ENCODE peak calls at places on chromosomes 6 and 20, in eight cellular contexts. One of them, this sample, is unnamed.
A peak's percentile ranks its signal among the peaks of the same experiment; 100 is the strongest.

GRCh38 chr6:151723152-151723551 is 84.3 kb upstream of the ESR1 start:
- DNase-seq in H9: no peak
- DNase-seq in HT1080: no peak
- DNase-seq in stimulated activated CD4-positive, alpha-beta T cell treated with anti-CD3 and anti-CD28 coated beads, Interleukin-15, amount 100 ng/mL, for 1 hour: no peak
- DNase-seq in stimulated activated effector memory CD8-positive, alpha-beta T cell treated with anti-CD3 and anti-CD28 coated beads, Interleukin-12 subunit alpha, Interleukin-12 subunit beta, amount 100 ng/mL, for 72 hours: peak; percentile 56
- DNase-seq in SW 1271: no peak
- DNase-seq in NCI-H510A treated with DMSO at 0.1 percent for 48 hours: no peak
- DNase-seq in tibial artery: no peak
- DNase-seq in this sample: no peak

GRCh38 chr20:24933266-24933908 is 15.7 kb upstream of the CST7 start:
- DNase-seq in HT1080: no peak
- DNase-seq in H9: no peak
- DNase-seq in tibial artery: no peak
- DNase-seq in NCI-H510A treated with DMSO at 0.1 percent for 48 hours: no peak
- DNase-seq in SW 1271: no peak
- DNase-seq in stimulated activated effector memory CD8-positive, alpha-beta T cell treated with anti-CD3 and anti-CD28 coated beads, Interleukin-12 subunit alpha, Interleukin-12 subunit beta, amount 100 ng/mL, for 72 hours: no peak
- DNase-seq in stimulated activated CD4-positive, alpha-beta T cell treated with anti-CD3 and anti-CD28 coated beads, Interleukin-15, amount 100 ng/mL, for 1 hour: no peak
- DNase-seq in this sample: no peak

GRCh38 chr20:922781-923180 is 6.6 kb upstream of the ANGPT4 start:
- DNase-seq in H9: no peak
- DNase-seq in HT1080: no peak
- DNase-seq in tibial artery: peak; percentile 89
- DNase-seq in stimulated activated effector memory CD8-positive, alpha-beta T cell treated with anti-CD3 and anti-CD28 coated beads, Interleukin-12 subunit alpha, Interleukin-12 subunit beta, amount 100 ng/mL, for 72 hours: no peak
- DNase-seq in NCI-H510A treated with DMSO at 0.1 percent for 48 hours: no peak
- DNase-seq in stimulated activated CD4-positive, alpha-beta T cell treated with anti-CD3 and anti-CD28 coated beads, Interleukin-15, amount 100 ng/mL, for 1 hour: no peak
- DNase-seq in SW 1271: no peak
- DNase-seq in this sample: no peak

GRCh38 chr6:130409394-130410095 is 43.7 kb downstream of the TMEM200A start:
- DNase-seq in tibial artery: no peak
- DNase-seq in SW 1271: no peak
- DNase-seq in stimulated activated effector memory CD8-positive, alpha-beta T cell treated with anti-CD3 and anti-CD28 coated beads, Interleukin-12 subunit alpha, Interleukin-12 subunit beta, amount 100 ng/mL, for 72 hours: no peak
- DNase-seq in stimulated activated CD4-positive, alpha-beta T cell treated with anti-CD3 and anti-CD28 coated beads, Interleukin-15, amount 100 ng/mL, for 1 hour: no peak
- DNase-seq in HT1080: no peak
- DNase-seq in H9: no peak
- DNase-seq in NCI-H510A treated with DMSO at 0.1 percent for 48 hours: no peak
- DNase-seq in this sample: no peak

GRCh38 chr20:37559312-37560027 is 31.8 kb upstream of the BLCAP start:
- DNase-seq in SW 1271: no peak
- DNase-seq in stimulated activated CD4-positive, alpha-beta T cell treated with anti-CD3 and anti-CD28 coated beads, Interleukin-15, amount 100 ng/mL, for 1 hour: no peak
- DNase-seq in tibial artery: no peak
- DNase-seq in H9: no peak
- DNase-seq in stimulated activated effector memory CD8-positive, alpha-beta T cell treated with anti-CD3 and anti-CD28 coated beads, Interleukin-12 subunit alpha, Interleukin-12 subunit beta, amount 100 ng/mL, for 72 hours: no peak
- DNase-seq in NCI-H510A treated with DMSO at 0.1 percent for 48 hours: no peak
- DNase-seq in HT1080: no peak
- DNase-seq in this sample: no peak

GRCh38 chr6:134714113-134714512 is 235.8 kb downstream of the ALDH8A1 start:
- DNase-seq in SW 1271: no peak
- DNase-seq in stimulated activated CD4-positive, alpha-beta T cell treated with anti-CD3 and anti-CD28 coated beads, Interleukin-15, amount 100 ng/mL, for 1 hour: no peak
- DNase-seq in stimulated activated effector memory CD8-positive, alpha-beta T cell treated with anti-CD3 and anti-CD28 coated beads, Interleukin-12 subunit alpha, Interleukin-12 subunit beta, amount 100 ng/mL, for 72 hours: no peak
- DNase-seq in H9: no peak
- DNase-seq in HT1080: no peak
- DNase-seq in NCI-H510A treated with DMSO at 0.1 percent for 48 hours: no peak
- DNase-seq in tibial artery: no peak
- DNase-seq in this sample: peak; percentile 81

GRCh38 chr6:43665376-43665775 is 20.5 kb downstream of the RSPH9 start:
- DNase-seq in HT1080: peak; percentile 40
- DNase-seq in tibial artery: no peak
- DNase-seq in H9: no peak
- DNase-seq in stimulated activated CD4-positive, alpha-beta T cell treated with anti-CD3 and anti-CD28 coated beads, Interleukin-15, amount 100 ng/mL, for 1 hour: no peak
- DNase-seq in SW 1271: no peak
- DNase-seq in stimulated activated effector memory CD8-positive, alpha-beta T cell treated with anti-CD3 and anti-CD28 coated beads, Interleukin-12 subunit alpha, Interleukin-12 subunit beta, amount 100 ng/mL, for 72 hours: no peak
- DNase-seq in NCI-H510A treated with DMSO at 0.1 percent for 48 hours: no peak
- DNase-seq in this sample: peak; percentile 48

GRCh38 chr6:75830959-75831885 is 82.2 kb downstream of the MYO6 start:
- DNase-seq in stimulated activated effector memory CD8-positive, alpha-beta T cell treated with anti-CD3 and anti-CD28 coated beads, Interleukin-12 subunit alpha, Interleukin-12 subunit beta, amount 100 ng/mL, for 72 hours: peak; percentile 69
- DNase-seq in SW 1271: no peak
- DNase-seq in stimulated activated CD4-positive, alpha-beta T cell treated with anti-CD3 and anti-CD28 coated beads, Interleukin-15, amount 100 ng/mL, for 1 hour: no peak
- DNase-seq in HT1080: peak; percentile 93
- DNase-seq in tibial artery: no peak
- DNase-seq in H9: no peak
- DNase-seq in NCI-H510A treated with DMSO at 0.1 percent for 48 hours: no peak
- DNase-seq in this sample: peak; percentile 92

GRCh38 chr6:132300323-132300949 is 100.8 kb downstream of the MOXD1 start:
- DNase-seq in HT1080: peak; percentile 18
- DNase-seq in tibial artery: no peak
- DNase-seq in stimulated activated CD4-positive, alpha-beta T cell treated with anti-CD3 and anti-CD28 coated beads, Interleukin-15, amount 100 ng/mL, for 1 hour: no peak
- DNase-seq in H9: peak; percentile 43
- DNase-seq in NCI-H510A treated with DMSO at 0.1 percent for 48 hours: no peak
- DNase-seq in stimulated activated effector memory CD8-positive, alpha-beta T cell treated with anti-CD3 and anti-CD28 coated beads, Interleukin-12 subunit alpha, Interleukin-12 subunit beta, amount 100 ng/mL, for 72 hours: no peak
- DNase-seq in SW 1271: peak; percentile 45
- DNase-seq in this sample: peak; percentile 46

GRCh38 chr6:170445984-170446383 is 107.1 kb downstream of the PSMB1 start:
- DNase-seq in SW 1271: no peak
- DNase-seq in HT1080: no peak
- DNase-seq in H9: no peak
- DNase-seq in tibial artery: no peak
- DNase-seq in stimulated activated CD4-positive, alpha-beta T cell treated with anti-CD3 and anti-CD28 coated beads, Interleukin-15, amount 100 ng/mL, for 1 hour: no peak
- DNase-seq in NCI-H510A treated with DMSO at 0.1 percent for 48 hours: no peak
- DNase-seq in stimulated activated effector memory CD8-positive, alpha-beta T cell treated with anti-CD3 and anti-CD28 coated beads, Interleukin-12 subunit alpha, Interleukin-12 subunit beta, amount 100 ng/mL, for 72 hours: no peak
- DNase-seq in this sample: no peak

GRCh38 chr6:69705954-69706353 is 90.9 kb downstream of the LMBRD1 start:
- DNase-seq in NCI-H510A treated with DMSO at 0.1 percent for 48 hours: no peak
- DNase-seq in stimulated activated effector memory CD8-positive, alpha-beta T cell treated with anti-CD3 and anti-CD28 coated beads, Interleukin-12 subunit alpha, Interleukin-12 subunit beta, amount 100 ng/mL, for 72 hours: no peak
- DNase-seq in SW 1271: no peak
- DNase-seq in H9: no peak
- DNase-seq in tibial artery: no peak
- DNase-seq in stimulated activated CD4-positive, alpha-beta T cell treated with anti-CD3 and anti-CD28 coated beads, Interleukin-15, amount 100 ng/mL, for 1 hour: no peak
- DNase-seq in HT1080: no peak
- DNase-seq in this sample: no peak

GRCh38 chr6:33123732-33124524 is 48.1 kb downstream of the HLA-DPB1 start:
- DNase-seq in stimulated activated effector memory CD8-positive, alpha-beta T cell treated with anti-CD3 and anti-CD28 coated beads, Interleukin-12 subunit alpha, Interleukin-12 subunit beta, amount 100 ng/mL, for 72 hours: no peak
- DNase-seq in HT1080: peak; percentile 49
- DNase-seq in NCI-H510A treated with DMSO at 0.1 percent for 48 hours: peak; percentile 42
- DNase-seq in SW 1271: peak; percentile 23
- DNase-seq in tibial artery: no peak
- DNase-seq in H9: peak; percentile 62
- DNase-seq in stimulated activated CD4-positive, alpha-beta T cell treated with anti-CD3 and anti-CD28 coated beads, Interleukin-15, amount 100 ng/mL, for 1 hour: no peak
- DNase-seq in this sample: peak; percentile 33

GRCh38 chr6:117615981-117616961 is 14.0 kb upstream of the GOPC start:
- DNase-seq in HT1080: peak; percentile 93
- DNase-seq in NCI-H510A treated with DMSO at 0.1 percent for 48 hours: no peak
- DNase-seq in H9: peak; percentile 82
- DNase-seq in SW 1271: no peak
- DNase-seq in tibial artery: no peak
- DNase-seq in stimulated activated effector memory CD8-positive, alpha-beta T cell treated with anti-CD3 and anti-CD28 coated beads, Interleukin-12 subunit alpha, Interleukin-12 subunit beta, amount 100 ng/mL, for 72 hours: peak; percentile 73
- DNase-seq in stimulated activated CD4-positive, alpha-beta T cell treated with anti-CD3 and anti-CD28 coated beads, Interleukin-15, amount 100 ng/mL, for 1 hour: no peak
- DNase-seq in this sample: no peak

GRCh38 chr6:74585779-74586178 is 620.1 kb downstream of the COL12A1 start:
- DNase-seq in HT1080: no peak
- DNase-seq in tibial artery: no peak
- DNase-seq in stimulated activated effector memory CD8-positive, alpha-beta T cell treated with anti-CD3 and anti-CD28 coated beads, Interleukin-12 subunit alpha, Interleukin-12 subunit beta, amount 100 ng/mL, for 72 hours: no peak
- DNase-seq in stimulated activated CD4-positive, alpha-beta T cell treated with anti-CD3 and anti-CD28 coated beads, Interleukin-15, amount 100 ng/mL, for 1 hour: no peak
- DNase-seq in SW 1271: no peak
- DNase-seq in NCI-H510A treated with DMSO at 0.1 percent for 48 hours: no peak
- DNase-seq in H9: no peak
- DNase-seq in this sample: peak; percentile 29

GRCh38 chr20:31675828-31676533 is 38.3 kb downstream of the COX4I2 start:
- DNase-seq in tibial artery: no peak
- DNase-seq in NCI-H510A treated with DMSO at 0.1 percent for 48 hours: no peak
- DNase-seq in stimulated activated CD4-positive, alpha-beta T cell treated with anti-CD3 and anti-CD28 coated beads, Interleukin-15, amount 100 ng/mL, for 1 hour: peak; percentile 29
- DNase-seq in SW 1271: no peak
- DNase-seq in H9: no peak
- DNase-seq in stimulated activated effector memory CD8-positive, alpha-beta T cell treated with anti-CD3 and anti-CD28 coated beads, Interleukin-12 subunit alpha, Interleukin-12 subunit beta, amount 100 ng/mL, for 72 hours: peak; percentile 86
- DNase-seq in HT1080: peak; percentile 36
- DNase-seq in this sample: no peak

GRCh38 chr6:70847091-70847490 is 109.8 kb downstream of the B3GAT2 start:
- DNase-seq in HT1080: no peak
- DNase-seq in tibial artery: no peak
- DNase-seq in SW 1271: no peak
- DNase-seq in stimulated activated effector memory CD8-positive, alpha-beta T cell treated with anti-CD3 and anti-CD28 coated beads, Interleukin-12 subunit alpha, Interleukin-12 subunit beta, amount 100 ng/mL, for 72 hours: no peak
- DNase-seq in NCI-H510A treated with DMSO at 0.1 percent for 48 hours: no peak
- DNase-seq in stimulated activated CD4-positive, alpha-beta T cell treated with anti-CD3 and anti-CD28 coated beads, Interleukin-15, amount 100 ng/mL, for 1 hour: no peak
- DNase-seq in H9: no peak
- DNase-seq in this sample: no peak

GRCh38 chr6:13604135-13604534 is 11.0 kb upstream of the NOL7 start:
- DNase-seq in tibial artery: no peak
- DNase-seq in stimulated activated effector memory CD8-positive, alpha-beta T cell treated with anti-CD3 and anti-CD28 coated beads, Interleukin-12 subunit alpha, Interleukin-12 subunit beta, amount 100 ng/mL, for 72 hours: no peak
- DNase-seq in HT1080: no peak
- DNase-seq in stimulated activated CD4-positive, alpha-beta T cell treated with anti-CD3 and anti-CD28 coated beads, Interleukin-15, amount 100 ng/mL, for 1 hour: no peak
- DNase-seq in NCI-H510A treated with DMSO at 0.1 percent for 48 hours: no peak
- DNase-seq in SW 1271: no peak
- DNase-seq in H9: no peak
- DNase-seq in this sample: no peak

GRCh38 chr20:56774873-56775272 is 145.8 kb downstream of the TFAP2C start:
- DNase-seq in HT1080: no peak
- DNase-seq in stimulated activated effector memory CD8-positive, alpha-beta T cell treated with anti-CD3 and anti-CD28 coated beads, Interleukin-12 subunit alpha, Interleukin-12 subunit beta, amount 100 ng/mL, for 72 hours: no peak
- DNase-seq in tibial artery: no peak
- DNase-seq in stimulated activated CD4-positive, alpha-beta T cell treated with anti-CD3 and anti-CD28 coated beads, Interleukin-15, amount 100 ng/mL, for 1 hour: no peak
- DNase-seq in SW 1271: no peak
- DNase-seq in NCI-H510A treated with DMSO at 0.1 percent for 48 hours: no peak
- DNase-seq in H9: no peak
- DNase-seq in this sample: no peak

GRCh38 chr6:65633516-65633915 is 73.5 kb downstream of the EYS start:
- DNase-seq in stimulated activated CD4-positive, alpha-beta T cell treated with anti-CD3 and anti-CD28 coated beads, Interleukin-15, amount 100 ng/mL, for 1 hour: no peak
- DNase-seq in tibial artery: no peak
- DNase-seq in stimulated activated effector memory CD8-positive, alpha-beta T cell treated with anti-CD3 and anti-CD28 coated beads, Interleukin-12 subunit alpha, Interleukin-12 subunit beta, amount 100 ng/mL, for 72 hours: no peak
- DNase-seq in NCI-H510A treated with DMSO at 0.1 percent for 48 hours: no peak
- DNase-seq in HT1080: peak; percentile 10
- DNase-seq in SW 1271: no peak
- DNase-seq in H9: no peak
- DNase-seq in this sample: no peak

GRCh38 chr6:1987640-1988039 is 257.8 kb downstream of the GMDS start:
- DNase-seq in SW 1271: no peak
- DNase-seq in tibial artery: no peak
- DNase-seq in H9: no peak
- DNase-seq in stimulated activated effector memory CD8-positive, alpha-beta T cell treated with anti-CD3 and anti-CD28 coated beads, Interleukin-12 subunit alpha, Interleukin-12 subunit beta, amount 100 ng/mL, for 72 hours: no peak
- DNase-seq in stimulated activated CD4-positive, alpha-beta T cell treated with anti-CD3 and anti-CD28 coated beads, Interleukin-15, amount 100 ng/mL, for 1 hour: no peak
- DNase-seq in HT1080: peak; percentile 74
- DNase-seq in NCI-H510A treated with DMSO at 0.1 percent for 48 hours: no peak
- DNase-seq in this sample: peak; percentile 87

GRCh38 chr20:40687384-40688128 is 1.5 kb downstream of the MAFB start:
- DNase-seq in stimulated activated effector memory CD8-positive, alpha-beta T cell treated with anti-CD3 and anti-CD28 coated beads, Interleukin-12 subunit alpha, Interleukin-12 subunit beta, amount 100 ng/mL, for 72 hours: no peak
- DNase-seq in tibial artery: peak; percentile 82
- DNase-seq in H9: peak; percentile 58
- DNase-seq in SW 1271: no peak
- DNase-seq in HT1080: no peak
- DNase-seq in stimulated activated CD4-positive, alpha-beta T cell treated with anti-CD3 and anti-CD28 coated beads, Interleukin-15, amount 100 ng/mL, for 1 hour: no peak
- DNase-seq in NCI-H510A treated with DMSO at 0.1 percent for 48 hours: peak; percentile 47
- DNase-seq in this sample: peak; percentile 41

GRCh38 chr6:170443151-170443662 is 109.9 kb downstream of the PSMB1 start:
- DNase-seq in NCI-H510A treated with DMSO at 0.1 percent for 48 hours: peak; percentile 48
- DNase-seq in stimulated activated CD4-positive, alpha-beta T cell treated with anti-CD3 and anti-CD28 coated beads, Interleukin-15, amount 100 ng/mL, for 1 hour: no peak
- DNase-seq in H9: peak; percentile 56
- DNase-seq in stimulated activated effector memory CD8-positive, alpha-beta T cell treated with anti-CD3 and anti-CD28 coated beads, Interleukin-12 subunit alpha, Interleukin-12 subunit beta, amount 100 ng/mL, for 72 hours: no peak
- DNase-seq in tibial artery: no peak
- DNase-seq in SW 1271: no peak
- DNase-seq in HT1080: no peak
- DNase-seq in this sample: no peak

GRCh38 chr20:39660251-39660650 is 698.1 kb downstream of the DHX35 start:
- DNase-seq in stimulated activated CD4-positive, alpha-beta T cell treated with anti-CD3 and anti-CD28 coated beads, Interleukin-15, amount 100 ng/mL, for 1 hour: no peak
- DNase-seq in SW 1271: peak; percentile 55
- DNase-seq in NCI-H510A treated with DMSO at 0.1 percent for 48 hours: no peak
- DNase-seq in H9: no peak
- DNase-seq in stimulated activated effector memory CD8-positive, alpha-beta T cell treated with anti-CD3 and anti-CD28 coated beads, Interleukin-12 subunit alpha, Interleukin-12 subunit beta, amount 100 ng/mL, for 72 hours: no peak
- DNase-seq in tibial artery: no peak
- DNase-seq in HT1080: peak; percentile 86
- DNase-seq in this sample: peak; percentile 41